ENCODE peak calls at places on chromosome 21, in eight cellular contexts. One of them, this sample, is unnamed.

GRCh38 chr21:42404534-42404933 is 832 bp downstream of the UBASH3A start:
- DNase-seq in AG10803: no peak
- DNase-seq in choroid plexus epithelial cell: no peak
- DNase-seq in foreskin fibroblast: no peak
- DNase-seq in tibial nerve: no peak
- DNase-seq in left lung: no peak
- DNase-seq in ovary: no peak
- DNase-seq in brain microvascular endothelial cell: no peak
- DNase-seq in this sample: no peak

GRCh38 chr21:17925000-17925610 is 105.9 kb upstream of the C21orf91 start:
- DNase-seq in AG10803: peak
- DNase-seq in choroid plexus epithelial cell: peak
- DNase-seq in foreskin fibroblast: peak
- DNase-seq in tibial nerve: no peak
- DNase-seq in left lung: no peak
- DNase-seq in ovary: peak
- DNase-seq in brain microvascular endothelial cell: peak
- DNase-seq in this sample: no peak

GRCh38 chr21:45887788-45888187 is 93.8 kb upstream of the COL6A1 start:
- DNase-seq in AG10803: no peak
- DNase-seq in choroid plexus epithelial cell: no peak
- DNase-seq in foreskin fibroblast: no peak
- DNase-seq in tibial nerve: no peak
- DNase-seq in left lung: peak
- DNase-seq in ovary: no peak
- DNase-seq in brain microvascular endothelial cell: no peak
- DNase-seq in this sample: no peak

GRCh38 chr21:29296452-29296851 is 2.3 kb upstream of the BACH1 start:
- DNase-seq in AG10803: no peak
- DNase-seq in choroid plexus epithelial cell: no peak
- DNase-seq in foreskin fibroblast: no peak
- DNase-seq in tibial nerve: no peak
- DNase-seq in left lung: no peak
- DNase-seq in ovary: no peak
- DNase-seq in brain microvascular endothelial cell: no peak
- DNase-seq in this sample: no peak

GRCh38 chr21:44920694-44921604 is at the start of gene ITGB2:
- DNase-seq in AG10803: no peak
- DNase-seq in choroid plexus epithelial cell: no peak
- DNase-seq in foreskin fibroblast: no peak
- DNase-seq in tibial nerve: no peak
- DNase-seq in left lung: peak
- DNase-seq in ovary: no peak
- DNase-seq in brain microvascular endothelial cell: no peak
- DNase-seq in this sample: no peak

GRCh38 chr21:42019101-42019605 is 9.0 kb upstream of the ZBTB21 start:
- DNase-seq in AG10803: no peak
- DNase-seq in choroid plexus epithelial cell: no peak
- DNase-seq in foreskin fibroblast: no peak
- DNase-seq in tibial nerve: no peak
- DNase-seq in left lung: no peak
- DNase-seq in ovary: no peak
- DNase-seq in brain microvascular endothelial cell: no peak
- DNase-seq in this sample: no peak

GRCh38 chr21:15224346-15225086 is 159.7 kb upstream of the NRIP1 start:
- DNase-seq in AG10803: peak
- DNase-seq in choroid plexus epithelial cell: peak
- DNase-seq in foreskin fibroblast: peak
- DNase-seq in tibial nerve: no peak
- DNase-seq in left lung: no peak
- DNase-seq in ovary: no peak
- DNase-seq in brain microvascular endothelial cell: peak
- DNase-seq in this sample: peak

GRCh38 chr21:36059823-36060158 is 535 bp downstream of the SETD4 start:
- DNase-seq in AG10803: no peak
- DNase-seq in choroid plexus epithelial cell: no peak
- DNase-seq in foreskin fibroblast: no peak
- DNase-seq in tibial nerve: no peak
- DNase-seq in left lung: peak
- DNase-seq in ovary: no peak
- DNase-seq in brain microvascular endothelial cell: peak
- DNase-seq in this sample: no peak

GRCh38 chr21:41458121-41458520 is 32.1 kb downstream of the MX1 start:
- DNase-seq in AG10803: no peak
- DNase-seq in choroid plexus epithelial cell: no peak
- DNase-seq in foreskin fibroblast: peak
- DNase-seq in tibial nerve: no peak
- DNase-seq in left lung: no peak
- DNase-seq in ovary: no peak
- DNase-seq in brain microvascular endothelial cell: no peak
- DNase-seq in this sample: no peak

GRCh38 chr21:26964379-26964778 is 2.5 kb downstream of the ADAMTS5 start:
- DNase-seq in AG10803: peak
- DNase-seq in choroid plexus epithelial cell: no peak
- DNase-seq in foreskin fibroblast: peak
- DNase-seq in tibial nerve: peak
- DNase-seq in left lung: peak
- DNase-seq in ovary: peak
- DNase-seq in brain microvascular endothelial cell: no peak
- DNase-seq in this sample: no peak

GRCh38 chr21:26965567-26966359 is 1.1 kb downstream of the ADAMTS5 start:
- DNase-seq in AG10803: peak
- DNase-seq in choroid plexus epithelial cell: peak
- DNase-seq in foreskin fibroblast: peak
- DNase-seq in tibial nerve: no peak
- DNase-seq in left lung: peak
- DNase-seq in ovary: peak
- DNase-seq in brain microvascular endothelial cell: peak
- DNase-seq in this sample: no peak

GRCh38 chr21:26965091-26965566 is 1.8 kb downstream of the ADAMTS5 start:
- DNase-seq in AG10803: no peak
- DNase-seq in choroid plexus epithelial cell: no peak
- DNase-seq in foreskin fibroblast: peak
- DNase-seq in tibial nerve: peak
- DNase-seq in left lung: no peak
- DNase-seq in ovary: no peak
- DNase-seq in brain microvascular endothelial cell: no peak
- DNase-seq in this sample: no peak

GRCh38 chr21:26966360-26966977 is 419 bp downstream of the ADAMTS5 start:
- DNase-seq in AG10803: peak
- DNase-seq in choroid plexus epithelial cell: peak
- DNase-seq in foreskin fibroblast: peak
- DNase-seq in tibial nerve: no peak
- DNase-seq in left lung: peak
- DNase-seq in ovary: no peak
- DNase-seq in brain microvascular endothelial cell: no peak
- DNase-seq in this sample: no peak

DNA sequence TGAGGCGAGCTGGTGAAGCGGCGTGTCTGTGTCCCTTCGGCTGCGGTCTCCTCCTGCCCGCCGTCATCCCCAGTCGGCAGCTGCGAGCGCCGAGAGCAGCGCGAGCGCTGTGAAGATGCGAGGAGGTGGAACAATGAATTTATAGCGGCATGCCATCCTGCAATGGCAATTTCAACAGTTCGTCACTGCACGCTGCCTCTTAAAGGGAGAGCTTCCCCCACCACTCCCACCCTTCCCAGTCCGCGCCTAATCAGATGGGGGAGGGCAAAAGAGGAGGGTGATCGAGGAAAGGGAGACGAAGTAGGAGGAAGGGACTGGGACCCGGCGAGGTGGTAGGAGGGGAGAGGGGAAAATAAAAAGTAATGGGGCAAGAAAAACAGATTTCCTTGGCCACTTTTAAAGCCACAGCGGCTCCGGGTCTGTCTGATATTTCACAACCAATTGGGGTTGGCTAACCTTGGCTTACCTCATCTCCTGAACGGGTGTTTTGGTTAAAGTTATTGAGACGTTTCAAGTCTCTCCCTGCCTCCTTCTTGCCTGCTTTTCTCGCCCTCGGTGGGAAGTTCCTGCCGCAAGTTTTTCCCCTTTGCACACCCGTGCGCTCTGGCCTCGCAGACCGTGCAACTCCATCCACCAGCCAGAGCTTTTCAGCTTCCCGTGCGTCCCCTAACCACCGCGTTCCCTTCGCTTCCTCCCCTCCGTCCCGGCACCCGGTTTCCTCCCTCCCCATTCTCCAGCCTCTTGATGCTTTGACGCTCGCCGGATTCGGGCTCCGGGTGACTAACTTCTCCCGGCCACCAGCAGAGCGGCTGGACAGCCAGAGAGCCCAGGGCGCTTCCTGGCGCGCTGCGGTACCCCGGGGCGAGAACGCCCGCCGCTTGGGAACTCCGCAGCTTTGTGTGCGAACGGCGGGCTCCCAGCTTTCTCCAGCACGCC is at the start of gene ADAMTS5:
- DNase-seq in AG10803: peak
- DNase-seq in choroid plexus epithelial cell: peak
- DNase-seq in foreskin fibroblast: peak
- DNase-seq in tibial nerve: no peak
- DNase-seq in left lung: peak
- DNase-seq in ovary: peak
- DNase-seq in brain microvascular endothelial cell: peak
- DNase-seq in this sample: no peak
- TF ChIP-seq CTCF in AG10803: peak
- TF ChIP-seq CTCF in choroid plexus epithelial cell: no peak
- TF ChIP-seq CTCF in foreskin fibroblast: no peak
- TF ChIP-seq CTCF in tibial nerve: no peak
- TF ChIP-seq CTCF in left lung: no peak
- TF ChIP-seq CTCF in ovary: no peak
- TF ChIP-seq CTCF in brain microvascular endothelial cell: peak
- TF ChIP-seq CTCF in this sample: no peak

GRCh38 chr21:27507695-27508094 is 540.8 kb upstream of the ADAMTS5 start:
- DNase-seq in AG10803: peak
- DNase-seq in choroid plexus epithelial cell: no peak
- DNase-seq in foreskin fibroblast: peak
- DNase-seq in tibial nerve: no peak
- DNase-seq in left lung: no peak
- DNase-seq in ovary: no peak
- DNase-seq in brain microvascular endothelial cell: no peak
- DNase-seq in this sample: no peak
- TF ChIP-seq CTCF in AG10803: no peak
- TF ChIP-seq CTCF in choroid plexus epithelial cell: no peak
- TF ChIP-seq CTCF in foreskin fibroblast: no peak
- TF ChIP-seq CTCF in tibial nerve: no peak
- TF ChIP-seq CTCF in left lung: no peak
- TF ChIP-seq CTCF in ovary: no peak
- TF ChIP-seq CTCF in brain microvascular endothelial cell: no peak
- TF ChIP-seq CTCF in this sample: no peak

DNA sequence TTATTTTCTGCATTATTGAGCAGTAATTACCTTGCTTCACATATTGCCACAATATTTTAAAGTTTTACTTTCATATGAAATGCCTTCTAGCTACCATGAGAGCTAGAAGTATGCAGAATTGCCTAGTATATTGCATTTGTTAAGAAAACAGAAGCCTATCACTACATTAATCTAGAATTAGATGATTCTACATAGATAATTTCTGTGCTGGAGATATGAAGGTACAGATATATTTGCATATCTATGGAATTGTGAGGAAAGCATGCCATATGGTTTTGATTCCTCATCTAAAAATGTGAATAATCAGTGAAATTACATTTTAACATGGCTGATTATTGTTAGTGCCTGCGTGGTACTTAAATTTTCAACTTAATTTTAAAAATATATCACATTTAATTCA is 1418.3 kb downstream of the NCAM2 start:
- DNase-seq in AG10803: no peak
- DNase-seq in choroid plexus epithelial cell: no peak
- DNase-seq in foreskin fibroblast: no peak
- DNase-seq in tibial nerve: no peak
- DNase-seq in left lung: no peak
- DNase-seq in ovary: no peak
- DNase-seq in brain microvascular endothelial cell: no peak
- DNase-seq in this sample: no peak
- TF ChIP-seq CTCF in AG10803: no peak
- TF ChIP-seq CTCF in choroid plexus epithelial cell: no peak
- TF ChIP-seq CTCF in foreskin fibroblast: no peak
- TF ChIP-seq CTCF in tibial nerve: no peak
- TF ChIP-seq CTCF in left lung: no peak
- TF ChIP-seq CTCF in ovary: no peak
- TF ChIP-seq CTCF in brain microvascular endothelial cell: no peak
- TF ChIP-seq CTCF in this sample: no peak

DNA sequence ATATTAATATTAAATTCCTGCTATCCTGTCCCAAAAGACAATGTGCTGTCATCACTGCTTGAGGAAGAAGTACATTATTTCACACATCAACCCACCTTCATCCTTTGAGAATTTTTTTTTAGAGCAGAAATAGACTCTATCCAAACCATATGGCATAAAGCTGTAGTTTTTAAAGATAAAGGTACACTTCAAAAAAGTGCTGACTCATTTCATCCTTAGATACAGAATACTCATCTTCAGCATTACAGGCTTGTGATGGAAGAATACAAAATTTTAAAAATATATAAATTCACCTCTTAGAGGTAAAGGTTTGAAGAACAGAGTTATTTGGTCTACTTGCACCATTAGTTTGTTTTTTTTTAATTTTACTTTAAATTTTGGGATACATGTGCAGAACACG is 126.7 kb upstream of the ERG start:
- DNase-seq in AG10803: no peak
- DNase-seq in choroid plexus epithelial cell: no peak
- DNase-seq in foreskin fibroblast: no peak
- DNase-seq in tibial nerve: no peak
- DNase-seq in left lung: no peak
- DNase-seq in ovary: no peak
- DNase-seq in brain microvascular endothelial cell: no peak
- DNase-seq in this sample: no peak
- TF ChIP-seq CTCF in AG10803: no peak
- TF ChIP-seq CTCF in choroid plexus epithelial cell: no peak
- TF ChIP-seq CTCF in foreskin fibroblast: no peak
- TF ChIP-seq CTCF in tibial nerve: no peak
- TF ChIP-seq CTCF in left lung: no peak
- TF ChIP-seq CTCF in ovary: no peak
- TF ChIP-seq CTCF in brain microvascular endothelial cell: no peak
- TF ChIP-seq CTCF in this sample: no peak

GRCh38 chr21:20341431-20341830 is 656.8 kb upstream of the NCAM2 start:
- DNase-seq in AG10803: no peak
- DNase-seq in choroid plexus epithelial cell: no peak
- DNase-seq in foreskin fibroblast: no peak
- DNase-seq in tibial nerve: no peak
- DNase-seq in left lung: no peak
- DNase-seq in ovary: no peak
- DNase-seq in brain microvascular endothelial cell: no peak
- DNase-seq in this sample: no peak
- TF ChIP-seq CTCF in AG10803: no peak
- TF ChIP-seq CTCF in choroid plexus epithelial cell: no peak
- TF ChIP-seq CTCF in foreskin fibroblast: no peak
- TF ChIP-seq CTCF in tibial nerve: no peak
- TF ChIP-seq CTCF in left lung: no peak
- TF ChIP-seq CTCF in ovary: no peak
- TF ChIP-seq CTCF in brain microvascular endothelial cell: no peak
- TF ChIP-seq CTCF in this sample: no peak

GRCh38 chr21:21963911-21964310 is 965.7 kb downstream of the NCAM2 start:
- DNase-seq in AG10803: no peak
- DNase-seq in choroid plexus epithelial cell: no peak
- DNase-seq in foreskin fibroblast: no peak
- DNase-seq in tibial nerve: no peak
- DNase-seq in left lung: no peak
- DNase-seq in ovary: no peak
- DNase-seq in brain microvascular endothelial cell: no peak
- DNase-seq in this sample: no peak
- TF ChIP-seq CTCF in AG10803: no peak
- TF ChIP-seq CTCF in choroid plexus epithelial cell: no peak
- TF ChIP-seq CTCF in foreskin fibroblast: no peak
- TF ChIP-seq CTCF in tibial nerve: no peak
- TF ChIP-seq CTCF in left lung: no peak
- TF ChIP-seq CTCF in ovary: no peak
- TF ChIP-seq CTCF in brain microvascular endothelial cell: no peak
- TF ChIP-seq CTCF in this sample: no peak